ENCODE peak calls at places on chromosome 15, in five cellular contexts. One of them, this sample, is unnamed.

GRCh38 chr15:29612701-29613100 is 209.6 kb downstream of the TJP1 start:
- DNase-seq in mesenchymal stem cell: peak; percentile 57
- DNase-seq in trophoblast cell: peak; percentile 16
- DNase-seq in IMR-90: peak; percentile 41
- DNase-seq in H9: no peak
- DNase-seq in this sample: no peak

GRCh38 chr15:64004582-64004981 is 41.7 kb downstream of the DAPK2 start:
- DNase-seq in mesenchymal stem cell: no peak
- DNase-seq in trophoblast cell: no peak
- DNase-seq in IMR-90: no peak
- DNase-seq in H9: no peak
- DNase-seq in this sample: no peak

GRCh38 chr15:65829150-65829764 is 37.2 kb upstream of the DENND4A start:
- DNase-seq in mesenchymal stem cell: peak; percentile 29
- DNase-seq in trophoblast cell: peak; percentile 75
- DNase-seq in IMR-90: peak; percentile 22
- DNase-seq in H9: no peak
- DNase-seq in this sample: no peak

GRCh38 chr15:37124330-37124729 is 24.0 kb upstream of the MEIS2 start:
- DNase-seq in mesenchymal stem cell: no peak
- DNase-seq in trophoblast cell: no peak
- DNase-seq in IMR-90: no peak
- DNase-seq in H9: no peak
- DNase-seq in this sample: no peak

GRCh38 chr15:78644979-78645378 is 4.0 kb upstream of the CHRNB4 start:
- DNase-seq in mesenchymal stem cell: no peak
- DNase-seq in trophoblast cell: no peak
- DNase-seq in IMR-90: no peak
- DNase-seq in H9: no peak
- DNase-seq in this sample: no peak

GRCh38 chr15:34693053-34693744 is 61.6 kb downstream of the GJD2 start:
- DNase-seq in mesenchymal stem cell: no peak
- DNase-seq in trophoblast cell: no peak
- DNase-seq in IMR-90: peak; percentile 59
- DNase-seq in H9: no peak
- DNase-seq in this sample: no peak

GRCh38 chr15:24878153-24878552 is 76.6 kb upstream of the SNRPN start:
- DNase-seq in mesenchymal stem cell: no peak
- DNase-seq in trophoblast cell: no peak
- DNase-seq in IMR-90: peak; percentile 61
- DNase-seq in H9: no peak
- DNase-seq in this sample: no peak

GRCh38 chr15:85424154-85424553 is 43.8 kb downstream of the AKAP13 start:
- DNase-seq in mesenchymal stem cell: no peak
- DNase-seq in trophoblast cell: no peak
- DNase-seq in IMR-90: no peak
- DNase-seq in H9: no peak
- DNase-seq in this sample: no peak

GRCh38 chr15:76932090-76932966 is 779 bp downstream of the RCN2 start:
- DNase-seq in mesenchymal stem cell: peak; percentile 45
- DNase-seq in trophoblast cell: no peak
- DNase-seq in IMR-90: peak; percentile 6
- DNase-seq in H9: no peak
- DNase-seq in this sample: no peak

GRCh38 chr15:74200394-74200793 is 2.2 kb downstream of the STRA6 start:
- DNase-seq in mesenchymal stem cell: peak; percentile 91
- DNase-seq in trophoblast cell: no peak
- DNase-seq in IMR-90: peak; percentile 76
- DNase-seq in H9: no peak
- DNase-seq in this sample: no peak

GRCh38 chr15:47500823-47501222 is 216.5 kb upstream of the SEMA6D start:
- DNase-seq in mesenchymal stem cell: no peak
- DNase-seq in trophoblast cell: no peak
- DNase-seq in IMR-90: no peak
- DNase-seq in H9: no peak
- DNase-seq in this sample: no peak

GRCh38 chr15:100902436-100903190 is 16.5 kb upstream of the LRRK1 start:
- DNase-seq in mesenchymal stem cell: no peak
- DNase-seq in trophoblast cell: peak; percentile 67
- DNase-seq in IMR-90: peak; percentile 89
- DNase-seq in H9: peak; percentile 10
- DNase-seq in this sample: no peak

GRCh38 chr15:48437178-48437577 is 105.9 kb downstream of the DUT start:
- DNase-seq in mesenchymal stem cell: no peak
- DNase-seq in trophoblast cell: no peak
- DNase-seq in IMR-90: peak; percentile 52
- DNase-seq in H9: no peak
- DNase-seq in this sample: no peak

GRCh38 chr15:31265871-31266711 is 60.5 kb upstream of the KLF13 start:
- DNase-seq in mesenchymal stem cell: peak; percentile 50
- DNase-seq in trophoblast cell: peak; percentile 36
- DNase-seq in IMR-90: no peak
- DNase-seq in H9: peak; percentile 31
- DNase-seq in this sample: no peak

GRCh38 chr15:67107014-67107812 is 41.8 kb downstream of the SMAD3 start:
- DNase-seq in mesenchymal stem cell: peak; percentile 99
- DNase-seq in trophoblast cell: peak; percentile 80
- DNase-seq in IMR-90: peak; percentile 100
- DNase-seq in H9: no peak
- DNase-seq in this sample: no peak

GRCh38 chr15:57560976-57561711 is 30.6 kb upstream of the MYZAP start:
- DNase-seq in mesenchymal stem cell: peak; percentile 76
- DNase-seq in trophoblast cell: peak; percentile 56
- DNase-seq in IMR-90: peak; percentile 65
- DNase-seq in H9: peak; percentile 69
- DNase-seq in this sample: peak; percentile 66
- H2AFZ ChIP-seq in mesenchymal stem cell: no peak overlapping the region
- H2AFZ ChIP-seq in trophoblast cell: no peak overlapping the region
- H2AFZ ChIP-seq in IMR-90: no peak overlapping the region
- H2AFZ ChIP-seq in H9: no peak overlapping the region
- H2AFZ ChIP-seq in this sample: no peak overlapping the region

GRCh38 chr15:71120428-71120944 is 5.2 kb downstream of the THSD4 start:
- DNase-seq in mesenchymal stem cell: no peak
- DNase-seq in trophoblast cell: no peak
- DNase-seq in IMR-90: no peak
- DNase-seq in H9: no peak
- DNase-seq in this sample: no peak
- H3K23ac ChIP-seq in mesenchymal stem cell: no peak overlapping the region
- H3K23ac ChIP-seq in trophoblast cell: no peak overlapping the region
- H3K23ac ChIP-seq in IMR-90: no peak overlapping the region
- H3K23ac ChIP-seq in H9: no peak overlapping the region
- H3K23ac ChIP-seq in this sample: no peak overlapping the region

GRCh38 chr15:89745768-89746167 is 5.3 kb downstream of the MESP1 start:
- DNase-seq in mesenchymal stem cell: no peak
- DNase-seq in trophoblast cell: no peak
- DNase-seq in IMR-90: no peak
- DNase-seq in H9: no peak
- DNase-seq in this sample: no peak
- H2BK5ac ChIP-seq in mesenchymal stem cell: no peak overlapping the region
- H2BK5ac ChIP-seq in trophoblast cell: no peak overlapping the region
- H2BK5ac ChIP-seq in IMR-90: no peak overlapping the region
- H2BK5ac ChIP-seq in H9: no peak overlapping the region
- H2BK5ac ChIP-seq in this sample: no peak overlapping the region

GRCh38 chr15:70260096-70260495 is 162.4 kb upstream of the TLE3 start:
- DNase-seq in mesenchymal stem cell: no peak
- DNase-seq in trophoblast cell: no peak
- DNase-seq in IMR-90: no peak
- DNase-seq in H9: no peak
- DNase-seq in this sample: no peak

GRCh38 chr15:70258369-70259029 is 160.8 kb upstream of the TLE3 start:
- DNase-seq in mesenchymal stem cell: no peak
- DNase-seq in trophoblast cell: no peak
- DNase-seq in IMR-90: no peak
- DNase-seq in H9: no peak
- DNase-seq in this sample: no peak

GRCh38 chr15:70259640-70260066 is 161.9 kb upstream of the TLE3 start:
- DNase-seq in mesenchymal stem cell: no peak
- DNase-seq in trophoblast cell: no peak
- DNase-seq in IMR-90: no peak
- DNase-seq in H9: peak; percentile 64
- DNase-seq in this sample: no peak

GRCh38 chr15:70257573-70258220 is 160.0 kb upstream of the TLE3 start:
- DNase-seq in mesenchymal stem cell: no peak
- DNase-seq in trophoblast cell: no peak
- DNase-seq in IMR-90: no peak
- DNase-seq in H9: no peak
- DNase-seq in this sample: no peak

GRCh38 chr15:70259030-70259424 is 161.3 kb upstream of the TLE3 start:
- DNase-seq in mesenchymal stem cell: peak; percentile 78
- DNase-seq in trophoblast cell: peak; percentile 45
- DNase-seq in IMR-90: peak; percentile 62
- DNase-seq in H9: no peak
- DNase-seq in this sample: no peak
- H2AFZ ChIP-seq in mesenchymal stem cell: peak overlapping the region; percentile 56
- H2AFZ ChIP-seq in trophoblast cell: no peak overlapping the region
- H2AFZ ChIP-seq in IMR-90: peak overlapping the region; percentile 14
- H2AFZ ChIP-seq in H9: no peak overlapping the region
- H2AFZ ChIP-seq in this sample: peak overlapping the region; percentile 46

GRCh38 chr15:45022871-45023658 is at the start of gene SORD:
- DNase-seq in mesenchymal stem cell: peak; percentile 88
- DNase-seq in trophoblast cell: peak; percentile 69
- DNase-seq in IMR-90: peak; percentile 69
- DNase-seq in H9: peak; percentile 96
- DNase-seq in this sample: peak; percentile 93

GRCh38 chr15:45021331-45021730 is 1.7 kb upstream of the SORD start:
- DNase-seq in mesenchymal stem cell: no peak
- DNase-seq in trophoblast cell: no peak
- DNase-seq in IMR-90: peak; percentile 32
- DNase-seq in H9: no peak
- DNase-seq in this sample: no peak

GRCh38 chr15:45026646-45027045 is 3.7 kb downstream of the SORD start:
- DNase-seq in mesenchymal stem cell: no peak
- DNase-seq in trophoblast cell: no peak
- DNase-seq in IMR-90: no peak
- DNase-seq in H9: no peak
- DNase-seq in this sample: no peak

GRCh38 chr15:45027220-45027619 is 4.2 kb downstream of the SORD start:
- DNase-seq in mesenchymal stem cell: no peak
- DNase-seq in trophoblast cell: no peak
- DNase-seq in IMR-90: no peak
- DNase-seq in H9: no peak
- DNase-seq in this sample: no peak

DNA sequence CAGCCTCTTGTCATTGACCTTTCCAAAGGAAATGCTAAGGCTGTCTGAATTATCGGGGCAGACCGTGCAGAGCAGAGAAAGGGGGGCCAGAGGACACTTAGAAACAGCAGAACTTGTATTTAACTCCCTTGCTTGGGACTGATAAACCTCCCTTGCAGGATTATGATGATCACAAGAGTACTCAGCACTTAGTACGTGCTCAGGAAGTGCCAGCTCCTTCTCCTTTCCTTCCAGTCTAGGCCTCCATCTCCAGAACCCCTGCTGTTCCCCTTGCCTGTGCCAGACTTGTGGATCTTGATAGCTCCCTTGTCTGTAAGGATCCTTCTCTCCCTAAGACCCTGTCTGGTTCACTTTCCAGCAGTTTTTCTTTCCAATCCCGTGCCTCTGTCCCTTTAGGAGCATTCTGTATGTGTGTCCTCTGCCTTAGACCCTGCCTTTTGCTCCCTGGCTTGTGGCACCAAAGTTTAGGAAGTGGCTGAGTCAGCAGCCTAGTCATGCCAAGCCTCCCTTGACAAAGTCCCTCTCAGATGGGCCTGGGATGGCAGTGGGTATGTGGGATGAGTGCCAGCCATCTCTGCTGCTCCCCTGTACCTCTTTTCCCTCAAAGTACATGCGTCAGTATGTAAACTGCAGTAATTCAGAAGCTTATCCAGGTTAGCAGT is 795 bp downstream of the SORD start:
- DNase-seq in mesenchymal stem cell: no peak
- DNase-seq in trophoblast cell: no peak
- DNase-seq in IMR-90: peak; percentile 5
- DNase-seq in H9: no peak
- DNase-seq in this sample: peak; percentile 1
- H3K23ac ChIP-seq in mesenchymal stem cell: no peak overlapping the region
- H3K23ac ChIP-seq in trophoblast cell: no peak overlapping the region
- H3K23ac ChIP-seq in IMR-90: peak overlapping the region; percentile 54
- H3K23ac ChIP-seq in H9: no peak overlapping the region
- H3K23ac ChIP-seq in this sample: peak overlapping the region; percentile 97

This sample was measured in neuronal stem cell.